ENCODE peak calls at places on chromosomes 11 and 22, in ten cellular contexts. B, M, U, K, X, L, G, W, Q and T are unnamed samples.
A peak's percentile ranks its signal among the peaks of the same experiment; 100 is the strongest.

GRCh38 chr22:44554411-44554810 is 56.4 kb upstream of the RTL6 start:
- DNase-seq in B (no peak), M (no peak), U (no peak), K (no peak), X (peak; percentile 17), L (no peak), G (no peak), W (no peak), Q (no peak), T (no peak)

GRCh38 chr11:7413961-7414728 is 71.2 kb upstream of the OLFML1 start:
- DNase-seq in B (no peak), M (no peak), U (no peak), K (no peak), X (no peak), L (no peak), G (no peak), W (no peak), Q (no peak), T (no peak)

GRCh38 chr11:45390407-45390806 is 104.3 kb upstream of the SYT13 start:
- DNase-seq in B (peak; percentile 54), M (no peak), U (no peak), K (no peak), X (no peak), L (no peak), G (no peak), W (no peak), Q (no peak), T (no peak)

GRCh38 chr11:84685976-84686375 is 941.2 kb downstream of the DLG2 start:
- DNase-seq in B (no peak), M (no peak), U (no peak), K (no peak), X (no peak), L (no peak), G (no peak), W (no peak), Q (no peak), T (no peak)

GRCh38 chr11:73012121-73012863 is 129.8 kb downstream of the FCHSD2 start:
- DNase-seq in B (peak; percentile 45), M (no peak), U (no peak), K (no peak), X (no peak), L (no peak), G (no peak), W (no peak), Q (no peak), T (no peak)

GRCh38 chr11:125300791-125301218 is 136.3 kb downstream of the PKNOX2 start:
- DNase-seq in B (peak; percentile 77), M (no peak), U (no peak), K (no peak), X (no peak), L (no peak), G (no peak), W (peak; percentile 31), Q (no peak), T (no peak)

GRCh38 chr11:30018443-30018842 is 1.6 kb upstream of the KCNA4 start:
- DNase-seq in B (no peak), M (no peak), U (no peak), K (no peak), X (no peak), L (no peak), G (no peak), W (no peak), Q (no peak), T (no peak)

GRCh38 chr22:41943661-41944209 is 3.2 kb downstream of the CENPM start:
- DNase-seq in B (no peak), M (no peak), U (no peak), K (no peak), X (no peak), L (no peak), G (no peak), W (no peak), Q (peak; percentile 17), T (no peak)

GRCh38 chr11:64744544-64745218 is 739 bp upstream of the RASGRP2 start:
- DNase-seq in B (no peak), M (no peak), U (peak; percentile 62), K (no peak), X (no peak), L (no peak), G (peak; percentile 63), W (no peak), Q (no peak), T (peak; percentile 85)

GRCh38 chr11:45089251-45089650 is 57.2 kb upstream of the PRDM11 start:
- DNase-seq in B (peak; percentile 100), M (no peak), U (no peak), K (no peak), X (peak; percentile 49), L (peak; percentile 87), G (no peak), W (peak; percentile 86), Q (no peak), T (no peak)

GRCh38 chr11:32154275-32154674 is 63.4 kb downstream of the RCN1 start:
- DNase-seq in B (peak; percentile 30), M (no peak), U (no peak), K (no peak), X (no peak), L (no peak), G (no peak), W (no peak), Q (peak; percentile 70), T (peak; percentile 28)
- TF ChIP-seq CTCF in B (peak; percentile 21), M (no peak), U (peak; percentile 31), K (no peak), X (no peak), L (no peak), G (no peak), W (no peak), Q (peak; percentile 8), T (no peak)

GRCh38 chr11:22635689-22636088 is 10.1 kb upstream of the FANCF start:
- DNase-seq in B (no peak), M (no peak), U (no peak), K (no peak), X (no peak), L (no peak), G (no peak), W (no peak), Q (no peak), T (no peak)

GRCh38 chr11:22634897-22635629 is 9.4 kb upstream of the FANCF start:
- DNase-seq in B (no peak), M (peak; percentile 33), U (no peak), K (no peak), X (no peak), L (no peak), G (no peak), W (no peak), Q (no peak), T (no peak)

GRCh38 chr11:22633354-22633902 is 7.8 kb upstream of the FANCF start:
- DNase-seq in B (no peak), M (no peak), U (no peak), K (no peak), X (no peak), L (no peak), G (no peak), W (no peak), Q (no peak), T (no peak)
- TF ChIP-seq CTCF in B (no peak), M (no peak), U (no peak), K (no peak), X (no peak), L (no peak), G (no peak), W (no peak), Q (no peak), T (no peak)

GRCh38 chr22:24973867-24974266 is 21.4 kb downstream of the KIAA1671 start:
- DNase-seq in B (no peak), M (no peak), U (no peak), K (no peak), X (no peak), L (no peak), G (no peak), W (no peak), Q (no peak), T (no peak)

GRCh38 chr22:24975813-24976341 is 23.4 kb downstream of the KIAA1671 start:
- DNase-seq in B (no peak), M (no peak), U (no peak), K (no peak), X (no peak), L (peak; percentile 77), G (no peak), W (peak; percentile 76), Q (no peak), T (no peak)

GRCh38 chr22:24976442-24977218 is 24.1 kb downstream of the KIAA1671 start:
- DNase-seq in B (no peak), M (no peak), U (no peak), K (no peak), X (no peak), L (no peak), G (no peak), W (no peak), Q (no peak), T (no peak)

GRCh38 chr22:24977370-24978230 is 25.1 kb downstream of the KIAA1671 start:
- DNase-seq in B (no peak), M (no peak), U (peak; percentile 78), K (no peak), X (no peak), L (peak; percentile 43), G (no peak), W (peak; percentile 65), Q (no peak), T (no peak)

GRCh38 chr22:24975125-24975640 is 22.7 kb downstream of the KIAA1671 start:
- DNase-seq in B (no peak), M (no peak), U (no peak), K (no peak), X (no peak), L (no peak), G (no peak), W (no peak), Q (no peak), T (no peak)
- TF ChIP-seq CTCF in B (no peak), M (no peak), U (no peak), K (no peak), X (no peak), L (no peak), G (no peak), W (no peak), Q (no peak), T (no peak)

GRCh38 chr11:106446961-106447360 is 369.5 kb downstream of the AASDHPPT start:
- DNase-seq in B (no peak), M (no peak), U (no peak), K (no peak), X (no peak), L (no peak), G (no peak), W (no peak), Q (no peak), T (no peak)
- TF ChIP-seq CTCF in B (no peak), M (no peak), U (no peak), K (no peak), X (no peak), L (no peak), G (no peak), W (no peak), Q (no peak), T (no peak)

DNA sequence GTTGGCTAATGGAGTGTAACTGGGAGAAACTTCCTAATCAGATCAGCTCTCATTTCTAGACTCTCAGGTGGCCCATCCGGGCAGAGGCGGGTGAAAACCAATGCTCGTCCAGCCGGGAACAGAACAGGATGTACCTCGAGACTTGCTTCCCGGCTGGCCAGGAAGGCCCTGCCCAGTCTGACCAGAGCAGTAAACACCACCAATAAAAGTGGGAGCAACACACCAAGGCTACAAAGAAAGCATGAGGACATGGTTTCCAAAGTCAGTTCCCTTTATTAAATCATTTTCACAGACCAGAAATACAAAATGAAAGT is 940 bp upstream of the TNKS1BP1 start:
- DNase-seq in B (no peak), M (no peak), U (no peak), K (no peak), X (no peak), L (peak; percentile 82), G (no peak), W (peak; percentile 57), Q (no peak), T (no peak)
- TF ChIP-seq CTCF in B (no peak), M (no peak), U (no peak), K (no peak), X (no peak), L (no peak), G (no peak), W (no peak), Q (no peak), T (no peak)